ENCODE peak calls at places on chromosomes 12 and 14, in eight cellular contexts. H is stimulated activated CD4-positive, alpha-beta T cell treated with anti-CD3 and anti-CD28 coated beads, Interleukin-4, amount 100 ng/mL, for 4 hours; P is NCI-H146; Q is D341Med; A is neural progenitor cell; C is H54; X is mucosa of descending colon; G is NCI-H446 treated with DMSO at 0.1 percent for 48 hours. R is an unnamed sample.

GRCh38 chr12:54749191-54749818 is 101.1 kb upstream of the DCD start:
- DNase-seq in A (peak; percentile 62), P (peak; percentile 28), Q (peak; percentile 49), X (peak; percentile 19), C (no peak), G (no peak), H (peak; percentile 9), R (peak; percentile 43)

GRCh38 chr12:2417761-2418160 is 365.0 kb downstream of the CACNA1C start:
- DNase-seq in H (no peak), G (no peak), X (no peak), A (no peak), C (no peak), Q (no peak), P (no peak), R (no peak)

GRCh38 chr12:64125913-64126312 is 96.2 kb downstream of the KICS2 start:
- DNase-seq in H (no peak), C (no peak), G (peak; percentile 25), X (no peak), A (no peak), Q (no peak), P (no peak), R (no peak)

GRCh38 chr12:1869145-1869544 is 48.8 kb downstream of the LRTM2 start:
- DNase-seq in A (no peak), P (no peak), G (no peak), C (no peak), H (no peak), X (no peak), Q (no peak), R (no peak)

GRCh38 chr14:75440733-75441474 is 13.1 kb downstream of the JDP2 start:
- DNase-seq in P (no peak), A (no peak), C (no peak), X (no peak), G (no peak), Q (no peak), H (no peak), R (no peak)

GRCh38 chr12:11856971-11857370 is 207.5 kb downstream of the ETV6 start:
- DNase-seq in C (no peak), X (no peak), P (no peak), A (no peak), G (no peak), H (no peak), Q (no peak), R (no peak)

GRCh38 chr12:75471928-75472865 is 8.4 kb upstream of the GLIPR1 start:
- DNase-seq in P (no peak), X (no peak), G (no peak), H (no peak), C (no peak), Q (no peak), A (no peak), R (no peak)

GRCh38 chr12:72110814-72111615 is 161.2 kb upstream of the TRHDE start:
- DNase-seq in H (no peak), A (no peak), Q (no peak), X (no peak), G (no peak), P (no peak), C (no peak), R (no peak)

GRCh38 chr14:74425525-74426201 is 347 bp downstream of the SYNDIG1L start:
- DNase-seq in G (no peak), X (peak; percentile 37), C (no peak), P (peak; percentile 12), Q (peak; percentile 63), A (peak; percentile 92), H (peak; percentile 23), R (peak; percentile 55)

GRCh38 chr14:81172353-81172752 is 48.4 kb downstream of the GTF2A1 start:
- DNase-seq in H (no peak), P (no peak), C (no peak), A (no peak), Q (no peak), G (no peak), X (no peak), R (no peak)

GRCh38 chr12:49923878-49924610 is 20.3 kb upstream of the FAIM2 start:
- DNase-seq in H (no peak), C (no peak), X (no peak), P (no peak), G (no peak), A (no peak), Q (no peak), R (no peak)

GRCh38 chr14:104749958-104750529 is 2.9 kb upstream of the SIVA1 start:
- DNase-seq in G (no peak), Q (no peak), X (no peak), A (no peak), H (no peak), P (no peak), C (no peak), R (no peak)

GRCh38 chr14:101933209-101933608 is 31.2 kb upstream of the DYNC1H1 start:
- DNase-seq in Q (no peak), H (no peak), A (no peak), X (no peak), P (peak; percentile 13), G (no peak), C (no peak), R (no peak)

GRCh38 chr14:80485764-80486163 is 274.5 kb upstream of the DIO2 start:
- DNase-seq in C (no peak), H (no peak), Q (no peak), X (no peak), G (no peak), A (no peak), P (no peak), R (no peak)

GRCh38 chr12:101767537-101767936 is 28.3 kb upstream of the SYCP3 start:
- DNase-seq in G (no peak), P (no peak), A (no peak), H (no peak), X (no peak), Q (no peak), C (no peak), R (no peak)

GRCh38 chr12:12749433-12749832 is 32.3 kb downstream of the CDKN1B start:
- DNase-seq in G (no peak), X (no peak), A (no peak), P (no peak), Q (no peak), H (no peak), C (peak; percentile 7), R (peak; percentile 9)

GRCh38 chr12:79927772-79928474 is 7.0 kb downstream of the PPP1R12A start:
- DNase-seq in H (peak; percentile 42), G (no peak), P (no peak), A (no peak), X (peak; percentile 12), C (no peak), Q (no peak), R (no peak)

GRCh38 chr12:34625116-34625515 is 602.8 kb downstream of the ALG10 start:
- DNase-seq in X (no peak), P (no peak), Q (no peak), G (no peak), C (no peak), A (no peak), H (no peak), R (peak; percentile 42)

GRCh38 chr12:125216720-125217119 is 151.5 kb downstream of the AACS start:
- DNase-seq in Q (no peak), C (no peak), X (no peak), A (no peak), G (no peak), P (no peak), H (no peak), R (no peak)

GRCh38 chr14:90577661-90578282 is 180.9 kb downstream of the CALM1 start:
- DNase-seq in G (peak; percentile 32), P (no peak), A (no peak), C (no peak), X (no peak), Q (no peak), H (no peak), R (no peak)

GRCh38 chr12:106709068-106709511 is 65.4 kb upstream of the RIC8B start:
- DNase-seq in G (no peak), H (no peak), X (no peak), A (no peak), Q (no peak), C (no peak), P (no peak), R (no peak)

GRCh38 chr14:68392393-68393085 is 400.3 kb downstream of the ZFP36L1 start:
- DNase-seq in A (peak; percentile 34), X (peak; percentile 42), H (no peak), P (peak; percentile 0), G (no peak), Q (no peak), C (no peak), R (no peak)

GRCh38 chr12:1319215-1319614 is 275.2 kb downstream of the FBXL14 start:
- DNase-seq in G (no peak), Q (no peak), C (no peak), X (no peak), H (no peak), A (no peak), P (no peak), R (no peak)

GRCh38 chr14:23663127-23663526 is 27.0 kb downstream of the DHRS2 start:
- DNase-seq in H (no peak), G (no peak), P (no peak), Q (no peak), C (no peak), A (no peak), X (no peak), R (no peak)

GRCh38 chr12:12718382-12718761 is 1.2 kb downstream of the CDKN1B start:
- DNase-seq in P (no peak), H (no peak), X (no peak), A (no peak), C (no peak), Q (no peak), G (no peak), R (peak; percentile 24)

GRCh38 chr14:72560331-72560730 is 333.6 kb downstream of the DPF3 start:
- DNase-seq in X (no peak), G (no peak), P (no peak), C (peak; percentile 15), H (no peak), A (no peak), Q (no peak), R (no peak)

GRCh38 chr12:116860281-116860680 is 21.0 kb downstream of the HRK start:
- DNase-seq in Q (no peak), C (no peak), P (no peak), X (no peak), H (no peak), A (no peak), G (no peak), R (no peak)

GRCh38 chr12:7806863-7807487 is 17.8 kb downstream of the NANOG start:
- DNase-seq in C (peak; percentile 44), Q (peak; percentile 69), P (peak; percentile 19), G (no peak), H (peak; percentile 26), X (peak; percentile 76), A (peak; percentile 79), R (peak; percentile 78)

GRCh38 chr14:54637829-54638446 is 71.0 kb downstream of the SAMD4A start:
- DNase-seq in C (no peak), A (no peak), P (no peak), Q (no peak), X (no peak), H (no peak), G (no peak), R (no peak)

GRCh38 chr14:80136358-80136757 is 74.9 kb downstream of the DIO2 start:
- DNase-seq in C (no peak), H (no peak), A (peak; percentile 4), G (no peak), Q (no peak), X (no peak), P (no peak), R (no peak)

GRCh38 chr14:103514596-103515421 is 7.8 kb downstream of the CKB start:
- DNase-seq in X (no peak), Q (peak; percentile 28), H (no peak), C (no peak), A (no peak), P (no peak), G (no peak), R (no peak)

GRCh38 chr14:60326274-60326673 is 77.3 kb downstream of the PPM1A start:
- DNase-seq in P (no peak), C (no peak), G (no peak), H (no peak), X (no peak), Q (no peak), A (no peak), R (no peak)

GRCh38 chr12:52790427-52791270 is 5.3 kb downstream of the KRT3 start:
- DNase-seq in X (no peak), H (no peak), G (no peak), P (no peak), Q (no peak), C (no peak), A (no peak), R (no peak)